ENCODE peak calls at places on chromosomes 7 and 10, in eight cellular contexts. Z is PC-3, H is colonic mucosa, X is IMR-90, T is D721Med, B is endothelial cell, N is foreskin fibroblast, O is heart right ventricle. L is an unnamed sample.

GRCh38 chr7:5216931-5217330 is 26.9 kb downstream of the WIPI2 start:
- DNase-seq in Z (no peak), H (no peak), X (no peak), T (no peak), B (no peak), N (no peak), O (no peak), L (no peak)

GRCh38 chr7:7731732-7732131 is 13.3 kb upstream of the RPA3 start:
- DNase-seq in Z (peak; percentile 12), H (no peak), X (no peak), T (no peak), B (no peak), N (no peak), O (no peak), L (no peak)

GRCh38 chr7:130180571-130180971 is 24.6 kb downstream of the TMEM209 start:
- DNase-seq in Z (peak; percentile 59), H (no peak), X (peak; percentile 85), T (no peak), B (no peak), N (peak; percentile 14), O (no peak), L (no peak)

GRCh38 chr10:49752584-49752983 is 9.5 kb downstream of the OGDHL start:
- DNase-seq in Z (no peak), H (no peak), X (no peak), T (peak; percentile 5), B (no peak), N (no peak), O (no peak), L (no peak)

GRCh38 chr7:1349351-1349761 is 109.9 kb downstream of the MICALL2 start:
- DNase-seq in Z (no peak), H (no peak), X (no peak), T (no peak), B (no peak), N (no peak), O (no peak), L (no peak)

GRCh38 chr7:72546586-72546985 is 134.4 kb upstream of the CALN1 start:
- DNase-seq in Z (no peak), H (no peak), X (no peak), T (no peak), B (no peak), N (no peak), O (no peak), L (no peak)

GRCh38 chr7:67450171-67450570 is 453.5 kb downstream of the TYW1 start:
- DNase-seq in Z (no peak), H (no peak), X (no peak), T (no peak), B (no peak), N (no peak), O (no peak), L (no peak)

GRCh38 chr10:85319150-85319549 is 990.8 kb downstream of the CCSER2 start:
- DNase-seq in Z (no peak), H (no peak), X (no peak), T (no peak), B (no peak), N (no peak), O (no peak), L (no peak)

GRCh38 chr10:43110318-43111071 is 27.8 kb upstream of the CSGALNACT2 start:
- DNase-seq in Z (peak; percentile 47), H (peak; percentile 46), X (peak; percentile 57), T (no peak), B (no peak), N (peak; percentile 82), O (no peak), L (no peak)

GRCh38 chr10:78752251-78752650 is 316.5 kb upstream of the ZMIZ1 start:
- DNase-seq in Z (no peak), H (no peak), X (no peak), T (no peak), B (no peak), N (no peak), O (no peak), L (no peak)

GRCh38 chr7:155129186-155129585 is 59.1 kb downstream of the HTR5A start:
- DNase-seq in Z (no peak), H (no peak), X (no peak), T (no peak), B (no peak), N (no peak), O (no peak), L (no peak)

DNA sequence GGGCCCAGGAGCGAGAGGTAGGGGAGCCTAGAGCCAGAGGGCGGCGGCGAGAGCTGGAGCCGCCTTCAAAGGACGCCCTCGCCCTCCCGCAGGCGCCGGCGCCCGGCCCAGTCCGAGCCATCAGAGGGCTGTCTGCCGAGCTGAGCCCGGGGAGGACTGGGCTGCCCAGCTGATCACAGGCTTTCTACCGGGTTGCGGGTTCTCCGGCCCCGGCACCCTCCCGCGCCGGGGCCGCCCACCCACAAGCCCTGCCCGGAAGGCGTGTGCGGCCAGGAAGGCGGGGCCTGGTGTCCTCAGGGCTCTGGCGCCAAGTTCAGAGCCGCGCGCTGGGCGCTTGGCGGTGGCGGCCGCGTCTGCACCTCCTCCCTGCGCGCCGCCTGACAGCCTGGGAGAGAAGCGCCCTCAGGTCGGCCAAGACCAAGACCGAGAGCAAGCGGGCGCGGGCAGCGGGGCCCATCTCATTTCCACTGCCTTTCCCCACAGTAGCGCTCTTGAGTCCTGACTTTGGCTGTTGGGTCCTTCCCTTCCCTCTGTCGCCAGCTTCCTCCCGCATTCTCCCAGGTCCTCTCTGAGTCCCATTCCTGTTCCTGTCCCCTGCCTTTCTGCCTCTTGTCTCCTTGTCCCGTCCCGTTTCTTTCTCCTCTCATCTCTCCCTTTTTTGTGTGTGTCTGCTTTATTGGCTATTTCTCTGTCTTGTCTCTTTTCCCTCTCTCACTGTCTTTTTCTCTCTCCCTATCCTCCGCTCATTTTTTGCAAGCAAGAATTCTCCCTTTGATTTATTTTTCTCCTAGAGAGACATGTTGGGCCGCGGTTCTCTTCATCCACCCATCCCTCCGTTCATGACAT is 60.6 kb upstream of the MSMB start:
- DNase-seq in Z (peak; percentile 26), H (peak; percentile 66), X (peak; percentile 12), T (peak; percentile 21), B (peak; percentile 54), N (peak; percentile 54), O (peak; percentile 36), L (no peak)
- TF ChIP-seq CTCF in Z (no peak), H (no peak), X (no peak), T (no peak), B (no peak), N (no peak), O (no peak), L (no peak)

GRCh38 chr7:91034459-91035368 is 229.5 kb upstream of the FZD1 start:
- DNase-seq in Z (peak; percentile 65), H (peak; percentile 62), X (peak; percentile 63), T (no peak), B (peak; percentile 66), N (peak; percentile 74), O (peak; percentile 65), L (no peak)
- TF ChIP-seq CTCF in Z (peak; percentile 81), H (peak; percentile 46), X (peak; percentile 74), T (peak; percentile 77), B (peak; percentile 74), N (peak; percentile 71), O (peak; percentile 76), L (peak; percentile 79)

DNA sequence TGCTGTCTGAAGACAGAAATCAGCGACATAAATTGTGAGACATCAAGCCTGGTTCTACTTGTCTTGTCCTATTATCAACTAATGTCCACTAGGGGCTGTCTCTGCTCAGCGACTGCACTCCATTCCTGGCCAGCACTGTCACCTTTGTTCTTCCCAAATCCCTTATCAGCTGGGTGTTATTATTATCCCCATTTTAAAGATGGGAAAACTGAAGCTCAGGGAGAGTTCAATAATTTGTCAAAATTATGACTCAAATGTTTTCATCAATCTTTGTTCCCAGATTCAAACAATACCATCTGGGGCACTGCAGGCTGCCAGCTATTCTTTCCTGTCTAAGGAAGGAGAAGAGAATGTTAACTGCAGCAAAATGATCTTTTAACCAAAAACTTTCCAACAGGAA is 431.6 kb upstream of the NFE2L3 start:
- DNase-seq in Z (peak; percentile 22), H (no peak), X (peak; percentile 2), T (no peak), B (no peak), N (no peak), O (no peak), L (no peak)
- TF ChIP-seq CTCF in Z (peak; percentile 39), H (no peak), X (peak; percentile 17), T (peak; percentile 30), B (peak; percentile 56), N (no peak), O (peak; percentile 12), L (peak; percentile 43)

GRCh38 chr7:117401293-117402002 is 25.8 kb downstream of the ASZ1 start:
- DNase-seq in Z (peak; percentile 31), H (no peak), X (peak; percentile 18), T (no peak), B (peak; percentile 23), N (no peak), O (no peak), L (no peak)
- TF ChIP-seq CTCF in Z (peak; percentile 48), H (no peak), X (peak; percentile 33), T (no peak), B (peak; percentile 62), N (peak; percentile 30), O (no peak), L (peak; percentile 46)

GRCh38 chr7:120951826-120952225 is 1.2 kb downstream of the ING3 start:
- DNase-seq in Z (no peak), H (no peak), X (no peak), T (no peak), B (no peak), N (no peak), O (no peak), L (no peak)
- TF ChIP-seq CTCF in Z (no peak), H (no peak), X (no peak), T (no peak), B (no peak), N (no peak), O (no peak), L (no peak)

DNA sequence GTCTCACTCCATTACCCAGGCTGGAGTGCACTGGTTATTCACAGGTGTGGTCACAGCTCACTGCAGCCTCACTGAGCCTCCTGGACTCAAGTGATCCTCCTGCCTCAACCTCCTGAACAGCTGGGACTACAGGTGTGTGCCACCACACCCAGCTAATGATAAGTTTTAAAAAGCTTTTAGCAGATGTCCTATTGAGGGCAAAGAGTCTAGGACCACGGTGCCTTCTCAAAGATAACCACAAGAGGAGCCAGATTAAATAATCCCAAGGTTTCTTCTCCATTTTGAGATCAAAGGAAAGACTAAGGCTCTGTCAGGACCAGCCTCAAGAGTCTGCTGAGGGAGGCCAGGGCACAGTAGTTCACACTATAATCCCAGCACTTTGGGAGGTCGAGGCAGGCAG is 4.7 kb downstream of the ATP5MF start:
- DNase-seq in Z (peak; percentile 8), H (no peak), X (no peak), T (no peak), B (no peak), N (no peak), O (no peak), L (no peak)
- TF ChIP-seq CTCF in Z (peak; percentile 19), H (no peak), X (no peak), T (no peak), B (no peak), N (no peak), O (no peak), L (peak; percentile 2)